ENCODE peak calls at places on chromosomes 16 and 17, in four cellular contexts. B is uterus, X is heart right ventricle, S is heart left ventricle. E is an unnamed sample.

GRCh38 chr17:71631483-71631882 is 489.3 kb upstream of the SOX9 start:
- DNase-seq in X (no peak), B (no peak), S (no peak), E (no peak)

GRCh38 chr17:16975266-16975651 is 3.3 kb upstream of the TNFRSF13B start:
- DNase-seq in S (no peak), X (no peak), B (no peak), E (no peak)

GRCh38 chr16:81238296-81239011 is at the start of gene BCO1:
- DNase-seq in X (no peak), S (no peak), B (peak; percentile 31), E (no peak)

GRCh38 chr17:13601776-13602551 is at the start of gene HS3ST3A1:
- DNase-seq in B (peak; percentile 37), X (peak; percentile 29), S (peak; percentile 44), E (peak; percentile 68)

GRCh38 chr17:17758443-17758842 is 77.2 kb downstream of the RAI1 start:
- DNase-seq in S (no peak), B (no peak), X (no peak), E (no peak)

GRCh38 chr17:67055811-67056745 is 11.7 kb downstream of the CACNG1 start:
- DNase-seq in S (no peak), B (no peak), X (no peak), E (no peak)

GRCh38 chr16:28981517-28981916 is 3.3 kb upstream of the LAT start:
- DNase-seq in S (no peak), B (no peak), X (no peak), E (peak; percentile 34)

GRCh38 chr16:29877266-29877961 is 14.4 kb upstream of the CDIPT start:
- DNase-seq in X (no peak), S (no peak), B (no peak), E (peak; percentile 88)

GRCh38 chr16:3687792-3688191 is 29.5 kb downstream of the TRAP1 start:
- DNase-seq in X (no peak), B (no peak), S (peak; percentile 20), E (no peak)

GRCh38 chr17:30391534-30391933 is 12.8 kb downstream of the CPD start:
- DNase-seq in B (no peak), S (no peak), X (no peak), E (no peak)

GRCh38 chr17:1627987-1628855 is at the start of gene SLC43A2:
- DNase-seq in B (peak; percentile 61), S (peak; percentile 84), X (peak; percentile 79), E (peak; percentile 85)

GRCh38 chr17:18143044-18143936 is 34.7 kb downstream of the MYO15A start:
- DNase-seq in X (no peak), B (no peak), S (no peak), E (peak; percentile 20)

GRCh38 chr16:73027655-73028220 is 20.2 kb downstream of the ZFHX3 start:
- DNase-seq in X (no peak), B (no peak), S (no peak), E (no peak)

GRCh38 chr17:81059026-81059425 is 24.1 kb downstream of the BAIAP2 start:
- DNase-seq in B (no peak), S (no peak), X (no peak), E (no peak)

GRCh38 chr16:54284931-54285413 is 1.6 kb downstream of the IRX3 start:
- DNase-seq in X (peak; percentile 19), S (peak; percentile 61), B (no peak), E (no peak)
- H3K4me3 ChIP-seq in X (peak overlapping the region; percentile 82), S (peak overlapping the region; percentile 79), B (no peak overlapping the region), E (no peak overlapping the region)

DNA sequence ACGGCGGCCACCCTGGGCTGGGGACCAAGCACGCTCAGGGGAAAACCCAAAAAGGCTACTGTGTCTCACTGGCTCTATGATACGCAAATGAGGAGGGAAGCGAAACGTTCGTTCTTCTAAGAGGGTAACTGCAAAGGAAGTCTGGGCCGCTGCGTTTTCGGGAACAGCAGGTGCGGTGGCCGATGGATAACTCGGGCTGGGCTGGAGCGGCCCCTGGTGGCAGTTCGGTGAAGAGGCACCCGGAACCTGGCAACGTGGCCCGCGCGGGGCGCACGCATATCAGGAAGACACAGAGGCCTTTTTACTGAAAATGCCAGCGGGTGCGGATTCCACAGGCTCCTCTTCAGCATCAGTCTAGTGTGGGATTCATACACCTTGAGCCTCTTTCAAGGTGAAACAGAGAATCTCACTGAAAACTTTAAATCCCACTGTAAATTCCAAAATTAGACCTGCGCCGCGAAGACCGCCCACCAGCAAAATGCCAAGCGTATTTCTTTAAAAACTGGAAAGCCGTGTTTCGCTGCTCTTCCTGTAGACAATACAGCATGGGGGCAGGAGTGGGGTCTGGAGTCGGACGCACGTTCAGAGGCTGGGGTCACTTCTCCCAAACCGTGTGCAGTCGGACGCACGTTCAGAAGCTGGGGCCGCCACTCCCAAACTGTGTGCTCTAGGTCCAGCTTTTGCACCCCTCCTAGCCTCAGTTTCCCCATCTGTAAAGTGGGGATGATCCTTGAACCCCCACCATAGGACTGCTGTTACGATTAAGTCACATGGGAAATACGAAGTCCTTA is 44.4 kb upstream of the METTL9 start:
- DNase-seq in X (peak; percentile 87), S (peak; percentile 91), B (peak; percentile 81), E (peak; percentile 92)
- H3K4me3 ChIP-seq in X (peak overlapping the region; percentile 34), S (no peak overlapping the region), B (no peak overlapping the region), E (peak overlapping the region; percentile 29)

DNA sequence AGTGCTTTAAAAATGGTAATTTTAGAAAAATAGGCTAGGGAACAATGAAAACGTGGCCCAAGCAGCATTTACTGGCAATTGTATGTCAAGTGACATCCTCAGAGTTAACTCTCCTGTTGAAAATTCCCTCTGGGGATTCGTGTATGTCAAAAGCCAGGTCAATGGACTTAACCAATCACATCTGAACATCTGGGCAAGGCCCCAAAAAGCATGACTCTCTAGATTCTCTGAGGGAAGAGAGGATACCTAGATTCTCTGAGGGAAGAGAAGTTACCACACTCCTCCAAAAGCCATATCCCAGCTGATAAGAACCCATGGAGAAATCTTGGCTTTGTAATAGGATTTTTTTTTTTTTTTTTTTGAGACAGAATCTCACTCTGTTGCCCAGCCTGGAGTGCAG is 23.5 kb downstream of the NFE2L1 start:
- DNase-seq in S (no peak), B (no peak), X (no peak), E (no peak)
- H3K4me3 ChIP-seq in S (no peak overlapping the region), B (no peak overlapping the region), X (no peak overlapping the region), E (no peak overlapping the region)

DNA sequence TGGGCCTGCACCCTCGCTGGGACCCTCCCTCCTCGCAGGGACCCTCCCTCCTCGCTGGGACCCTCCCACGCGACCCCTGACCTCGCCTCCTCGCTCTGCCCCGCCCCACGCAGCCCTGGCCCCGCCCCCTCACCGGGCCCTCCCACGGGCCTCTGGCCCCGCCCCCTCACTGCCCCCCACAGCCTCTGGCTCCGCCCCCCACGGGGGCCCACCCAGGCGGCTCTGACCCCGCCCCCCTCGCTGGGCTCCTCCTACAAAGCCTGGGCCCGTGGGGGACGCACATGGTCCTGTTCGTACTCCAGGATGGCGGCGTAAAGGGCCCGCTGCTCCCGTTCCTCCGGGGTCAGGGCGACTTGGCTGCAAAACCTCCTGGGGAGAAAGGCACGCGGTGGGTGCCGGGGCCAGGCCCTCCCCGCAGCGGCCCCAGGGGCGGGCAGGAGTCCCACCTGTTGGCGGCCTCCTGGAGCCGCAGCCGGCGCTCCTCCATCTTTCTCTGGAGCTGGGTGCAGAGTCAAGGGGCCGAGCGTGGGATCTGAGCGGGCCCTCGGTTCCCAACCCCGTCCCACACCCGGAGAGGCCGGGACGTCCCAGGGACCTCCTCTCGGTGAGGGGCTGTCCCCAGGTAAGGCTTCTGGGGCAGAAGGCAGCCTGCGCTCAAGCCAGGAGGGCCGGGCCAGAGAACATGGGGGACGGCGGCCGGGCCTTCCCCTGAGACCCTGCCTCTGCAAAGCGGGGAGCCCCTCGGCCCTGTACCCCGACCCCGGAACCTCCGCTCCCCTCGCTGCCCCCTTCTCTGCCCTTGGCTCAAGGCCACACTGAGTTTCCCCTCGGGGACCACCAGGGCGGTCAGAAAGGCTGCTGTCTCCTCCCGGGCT is 8.9 kb downstream of the VPS9D1 start:
- DNase-seq in X (no peak), S (peak; percentile 38), B (no peak), E (peak; percentile 88)
- H3K4me3 ChIP-seq in X (no peak overlapping the region), S (no peak overlapping the region), B (no peak overlapping the region), E (peak overlapping the region; percentile 69)

DNA sequence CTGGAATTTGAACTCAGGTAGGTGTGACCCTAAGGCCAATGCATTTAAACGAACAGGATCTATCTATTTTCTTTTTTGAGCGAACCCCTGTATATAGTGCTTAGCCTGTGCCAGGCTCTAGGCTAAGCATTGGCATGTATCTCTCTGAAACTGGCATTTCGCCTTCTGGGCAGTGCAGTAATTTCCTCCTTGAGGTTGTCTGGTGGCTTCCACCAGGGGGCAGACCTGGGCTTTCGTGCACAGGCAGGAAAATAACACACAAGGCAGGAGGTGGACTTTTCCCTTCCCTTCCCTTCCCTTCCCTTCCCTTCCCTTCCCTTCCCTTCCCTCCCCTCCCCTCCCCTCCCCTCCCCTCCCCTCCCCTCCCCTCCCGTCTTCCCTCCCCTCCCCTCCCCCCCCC is 34.4 kb upstream of the PRKCB start:
- DNase-seq in X (peak; percentile 66), B (peak; percentile 55), S (peak; percentile 58), E (peak; percentile 74)
- H3K4me3 ChIP-seq in X (no peak overlapping the region), B (no peak overlapping the region), S (no peak overlapping the region), E (no peak overlapping the region)

DNA sequence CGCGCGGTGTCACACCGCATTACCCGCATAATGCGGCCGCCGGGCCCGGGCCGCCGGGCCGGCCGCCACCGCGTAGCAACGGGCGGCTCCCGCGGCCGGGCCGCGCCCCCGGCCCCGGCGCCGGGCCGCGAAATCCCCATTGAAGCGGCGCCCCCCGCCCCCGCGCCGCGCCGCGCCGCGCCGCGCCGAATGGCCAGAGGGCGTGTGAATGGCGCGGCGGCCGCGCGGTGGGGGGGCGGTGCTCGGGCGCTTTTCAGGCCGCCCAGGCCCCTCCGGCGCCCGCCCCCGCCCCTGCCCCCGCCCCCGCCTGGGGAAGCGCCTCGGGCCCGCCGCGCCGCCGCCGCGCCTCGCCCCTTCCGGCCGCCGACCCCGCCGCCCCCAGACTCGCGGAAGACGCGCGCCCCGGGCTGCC is 46.9 kb downstream of the WNT3 start:
- DNase-seq in S (peak; percentile 35), X (no peak), B (no peak), E (peak; percentile 58)
- H3K4me3 ChIP-seq in S (peak overlapping the region; percentile 51), X (peak overlapping the region; percentile 55), B (peak overlapping the region; percentile 34), E (peak overlapping the region; percentile 53)

GRCh38 chr17:6831662-6832263 is at the start of gene TEKT1:
- DNase-seq in B (peak; percentile 52), S (peak; percentile 67), X (peak; percentile 79), E (peak; percentile 45)
- H3K4me3 ChIP-seq in B (no peak within 1 kb of the TSS), S (peak within 1 kb of the TSS; percentile 30), X (peak within 1 kb of the TSS; percentile 42), E (no peak within 1 kb of the TSS)

DNA sequence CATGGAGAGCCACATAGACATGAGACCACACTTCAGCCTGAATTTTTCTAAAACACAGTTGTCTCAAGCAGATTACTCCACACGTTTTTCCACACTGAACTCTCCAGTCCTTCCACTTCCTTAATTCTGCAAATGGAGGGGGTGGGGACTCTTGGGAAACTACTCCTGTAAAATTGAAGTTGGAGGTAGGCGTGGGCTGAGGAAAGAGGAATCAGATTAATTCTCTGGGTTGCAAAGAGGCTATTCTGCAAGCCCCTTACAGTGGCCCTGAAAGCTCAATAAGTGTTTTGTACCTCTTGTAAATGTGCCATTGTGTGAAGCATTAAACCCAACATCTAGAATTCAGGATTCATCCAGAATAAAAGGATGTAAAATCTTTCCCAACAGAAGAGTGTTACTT is 9.6 kb downstream of the MARVELD3 start:
- DNase-seq in S (no peak), X (no peak), B (no peak), E (no peak)
- H3K4me3 ChIP-seq in S (no peak overlapping the region), X (no peak overlapping the region), B (no peak overlapping the region), E (no peak overlapping the region)

GRCh38 chr17:58416937-58417299 is 416 bp downstream of the RNF43 start:
- DNase-seq in B (no peak), X (no peak), S (no peak), E (no peak)
- H3K4me3 ChIP-seq in B (no peak overlapping the region), X (peak overlapping the region; percentile 42), S (peak overlapping the region; percentile 46), E (no peak overlapping the region)

GRCh38 chr16:8374032-8374431 is 216.3 kb downstream of the TMEM114 start:
- DNase-seq in B (no peak), X (no peak), S (no peak), E (no peak)
- H3K4me3 ChIP-seq in B (no peak overlapping the region), X (no peak overlapping the region), S (no peak overlapping the region), E (no peak overlapping the region)